ENCODE peak calls at places on chromosomes 6 and 20, in four cellular contexts. F is Panc1, X is K562, M is HepG2. T is an unnamed sample.
A peak's percentile ranks its signal among the peaks of the same experiment; 100 is the strongest.

GRCh38 chr20:32326507-32326851 is 31.7 kb upstream of the ASXL1 start:
- DNase-seq in F (peak; percentile 74), X (no peak), M (peak; percentile 96), T (no peak)

GRCh38 chr6:119533603-119534279 is 184.2 kb upstream of the MAN1A1 start:
- DNase-seq in F (no peak), X (no peak), M (no peak), T (peak; percentile 58)

GRCh38 chr6:6825986-6826901 is 237.7 kb downstream of the LY86 start:
- DNase-seq in F (no peak), X (no peak), M (no peak), T (no peak)

GRCh38 chr6:44381739-44382138 is 5.8 kb upstream of the CDC5L start:
- DNase-seq in F (no peak), X (no peak), M (peak; percentile 37), T (no peak)

GRCh38 chr6:156752666-156753301 is 24.4 kb upstream of the ARID1B start:
- DNase-seq in F (peak; percentile 20), X (no peak), M (peak; percentile 24), T (no peak)

GRCh38 chr20:45288860-45289259 is 17.8 kb upstream of the RBPJL start:
- DNase-seq in F (no peak), X (no peak), M (no peak), T (no peak)

GRCh38 chr6:71534916-71535315 is 246.3 kb downstream of the OGFRL1 start:
- DNase-seq in F (no peak), X (no peak), M (no peak), T (no peak)

GRCh38 chr6:76230711-76231110 is 158.2 kb upstream of the IMPG1 start:
- DNase-seq in F (no peak), X (no peak), M (peak; percentile 5), T (peak; percentile 29)

GRCh38 chr6:41602864-41603608 is 35.2 kb upstream of the MDFI start:
- DNase-seq in F (peak; percentile 70), X (peak; percentile 85), M (peak; percentile 86), T (peak; percentile 81)

GRCh38 chr20:14820771-14821170 is 483.4 kb upstream of the FLRT3 start:
- DNase-seq in F (no peak), X (no peak), M (no peak), T (no peak)

GRCh38 chr6:87789198-87789899 is 87.3 kb upstream of the AKIRIN2 start:
- DNase-seq in F (no peak), X (no peak), M (peak; percentile 93), T (no peak)

GRCh38 chr20:24933266-24933908 is 15.7 kb upstream of the CST7 start:
- DNase-seq in F (no peak), X (no peak), M (no peak), T (no peak)

GRCh38 chr6:75306074-75306473 is 21.5 kb upstream of the TMEM30A start:
- DNase-seq in F (no peak), X (no peak), M (no peak), T (no peak)

GRCh38 chr6:34656378-34657036 is 40.1 kb downstream of the ILRUN start:
- DNase-seq in F (no peak), X (no peak), M (peak; percentile 76), T (no peak)

GRCh38 chr6:74596586-74596985 is 609.3 kb downstream of the COL12A1 start:
- DNase-seq in F (no peak), X (no peak), M (no peak), T (no peak)

GRCh38 chr6:137637161-137637560 is 143.0 kb upstream of the OLIG3 start:
- DNase-seq in F (no peak), X (no peak), M (peak; percentile 74), T (no peak)

GRCh38 chr20:40813213-40813510 is 124.1 kb upstream of the MAFB start:
- DNase-seq in F (no peak), X (no peak), M (no peak), T (no peak)

GRCh38 chr6:80640176-80640575 is 533.7 kb downstream of the BCKDHB start:
- DNase-seq in F (no peak), X (no peak), M (no peak), T (no peak)

GRCh38 chr6:14217728-14218637 is 100.4 kb downstream of the CD83 start:
- DNase-seq in F (no peak), X (no peak), M (peak; percentile 14), T (no peak)

GRCh38 chr20:22303523-22303922 is 280.8 kb downstream of the FOXA2 start:
- DNase-seq in F (no peak), X (peak; percentile 14), M (peak; percentile 43), T (peak; percentile 18)

GRCh38 chr20:32893878-32894483 is 35.3 kb downstream of the EFCAB8 start:
- DNase-seq in F (no peak), X (peak; percentile 66), M (peak; percentile 59), T (no peak)

GRCh38 chr6:41028618-41029486 is 10.2 kb downstream of the UNC5CL start:
- DNase-seq in F (no peak), X (no peak), M (no peak), T (no peak)

GRCh38 chr6:10720229-10720959 is 2.5 kb upstream of the TMEM14C start:
- DNase-seq in F (no peak), X (no peak), M (peak; percentile 24), T (no peak)

GRCh38 chr6:36339156-36339555 is 2.5 kb upstream of the BNIP5 start:
- DNase-seq in F (no peak), X (no peak), M (no peak), T (no peak)

GRCh38 chr6:148747145-148747492 is 289 bp downstream of the UST start:
- DNase-seq in F (no peak), X (peak; percentile 14), M (no peak), T (no peak)

GRCh38 chr6:134317471-134318131 is at the start of gene SGK1:
- DNase-seq in F (no peak), X (no peak), M (no peak), T (no peak)

GRCh38 chr20:11682285-11682684 is 235.4 kb upstream of the BTBD3 start:
- DNase-seq in F (no peak), X (no peak), M (no peak), T (no peak)

GRCh38 chr6:113420290-113420689 is 436.9 kb upstream of the MARCKS start:
- DNase-seq in F (no peak), X (no peak), M (no peak), T (no peak)

GRCh38 chr6:31919624-31920303 is 7.8 kb upstream of the C2 start:
- DNase-seq in F (no peak), X (no peak), M (no peak), T (no peak)

DNA sequence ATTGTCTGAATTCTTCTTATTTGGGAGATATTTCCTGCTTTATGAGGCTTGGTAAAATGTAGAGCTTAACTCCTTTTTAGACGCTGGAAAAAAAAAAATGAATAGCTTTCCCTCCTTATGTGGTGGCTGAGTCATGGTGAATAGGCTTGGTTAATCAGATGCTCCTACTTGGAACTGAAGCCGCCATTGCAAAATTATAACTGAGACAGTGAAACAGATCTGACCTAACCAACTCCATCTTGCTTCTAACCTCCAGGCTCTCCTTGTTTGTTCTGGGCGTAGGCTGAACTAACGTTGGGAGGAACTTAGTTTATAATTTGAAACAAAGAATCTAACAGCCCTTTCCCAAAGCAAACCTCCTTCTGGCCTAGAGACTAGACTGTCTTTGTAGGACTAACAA is 43.2 kb upstream of the PLCB4 start:
- DNase-seq in F (no peak), X (no peak), M (no peak), T (no peak)
- TF ChIP-seq TCF7L2 in F (no peak), X (no peak), M (no peak), T (no peak)

GRCh38 chr6:17530321-17530835 is 69.7 kb upstream of the FAM8A1 start:
- DNase-seq in F (no peak), X (no peak), M (no peak), T (no peak)

GRCh38 chr6:17525637-17526036 is 74.5 kb upstream of the FAM8A1 start:
- DNase-seq in F (no peak), X (no peak), M (no peak), T (no peak)

DNA sequence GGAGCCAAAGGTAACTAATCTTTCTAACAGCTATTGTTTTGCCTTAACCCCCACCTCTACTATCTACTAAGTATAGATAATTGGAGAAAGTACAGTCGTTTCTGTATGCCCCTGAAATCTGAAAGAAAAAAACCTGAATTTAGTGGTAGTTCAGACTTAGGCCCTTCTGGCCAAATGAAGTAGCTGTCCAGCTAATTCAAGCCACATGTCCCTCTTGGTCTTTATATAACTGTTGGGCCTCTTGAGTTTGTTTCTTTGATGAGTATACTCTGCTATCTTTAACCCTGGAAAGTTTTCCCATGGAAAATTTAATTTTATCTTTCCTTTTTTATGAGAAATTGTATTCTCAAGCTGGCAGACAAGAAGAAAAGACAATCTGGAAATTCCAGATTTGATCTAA is 73.0 kb upstream of the FAM8A1 start:
- DNase-seq in F (no peak), X (no peak), M (no peak), T (no peak)
- TF ChIP-seq TCF7L2 in F (no peak), X (no peak), M (no peak), T (no peak)

GRCh38 chr20:39004508-39004907 is 42.4 kb downstream of the DHX35 start:
- DNase-seq in F (no peak), X (no peak), M (no peak), T (no peak)
- TF ChIP-seq TCF7L2 in F (no peak), X (no peak), M (no peak), T (no peak)

GRCh38 chr6:52312461-52312860 is 27.9 kb upstream of the MCM3 start:
- DNase-seq in F (no peak), X (no peak), M (peak; percentile 58), T (no peak)

GRCh38 chr6:52306972-52307849 is 22.7 kb upstream of the MCM3 start:
- DNase-seq in F (no peak), X (no peak), M (no peak), T (no peak)

GRCh38 chr6:52305948-52306767 is 21.6 kb upstream of the MCM3 start:
- DNase-seq in F (no peak), X (no peak), M (no peak), T (no peak)

GRCh38 chr6:52307900-52308372 is 23.4 kb upstream of the MCM3 start:
- DNase-seq in F (no peak), X (no peak), M (no peak), T (no peak)

GRCh38 chr6:52310932-52311331 is 26.4 kb upstream of the MCM3 start:
- DNase-seq in F (no peak), X (no peak), M (no peak), T (no peak)
- TF ChIP-seq TCF7L2 in F (no peak), X (no peak), M (no peak), T (no peak)

GRCh38 chr6:106547961-106548453 is 81.3 kb downstream of the RTN4IP1 start:
- DNase-seq in F (no peak), X (peak; percentile 10), M (peak; percentile 76), T (no peak)

GRCh38 chr6:106549521-106549920 is 79.8 kb downstream of the RTN4IP1 start:
- DNase-seq in F (no peak), X (no peak), M (no peak), T (no peak)

GRCh38 chr6:106547053-106547414 is 82.3 kb downstream of the RTN4IP1 start:
- DNase-seq in F (no peak), X (no peak), M (peak; percentile 15), T (peak; percentile 49)

GRCh38 chr6:106546322-106547052 is 82.8 kb downstream of the RTN4IP1 start:
- DNase-seq in F (peak; percentile 90), X (no peak), M (peak; percentile 36), T (peak; percentile 76)

GRCh38 chr6:106547556-106547955 is 81.7 kb downstream of the RTN4IP1 start:
- DNase-seq in F (no peak), X (no peak), M (no peak), T (no peak)
- TF ChIP-seq TCF7L2 in F (no peak), X (no peak), M (no peak), T (no peak)